ENCODE peak calls at places on chromosomes 4 and X, in four cellular contexts. B is mesendoderm, F is H1, W is H9. G is an unnamed sample.

GRCh38 chr4:15255537-15255936 is 172.3 kb upstream of the C1QTNF7 start:
- DNase-seq in B (peak), F (no peak), W (no peak), G (no peak)

GRCh38 chr4:98359646-98360045 is 98.5 kb downstream of the RAP1GDS1 start:
- DNase-seq in B (no peak), F (no peak), W (no peak), G (no peak)

GRCh38 chr4:88613417-88613875 is 21.2 kb downstream of the HERC3 start:
- DNase-seq in B (no peak), F (no peak), W (no peak), G (no peak)

GRCh38 chrX:132292753-132293152 is 73.5 kb upstream of the RAP2C start:
- DNase-seq in B (peak), F (no peak), W (peak), G (peak)

GRCh38 chr4:30962949-30963348 is 242.8 kb downstream of the PCDH7 start:
- DNase-seq in B (peak), F (no peak), W (no peak), G (peak)

GRCh38 chr4:47746122-47746521 is 91.7 kb downstream of the CORIN start:
- DNase-seq in B (no peak), F (no peak), W (no peak), G (no peak)

GRCh38 chr4:3809028-3809427 is 42.8 kb downstream of the ADRA2C start:
- DNase-seq in B (no peak), F (no peak), W (no peak), G (no peak)

GRCh38 chr4:82044141-82044993 is 329.4 kb downstream of the HNRNPD start:
- DNase-seq in B (peak), F (peak), W (peak), G (peak)

GRCh38 chrX:153299855-153300254 is 21.7 kb downstream of the PNMA6F start:
- DNase-seq in B (no peak), F (no peak), W (no peak), G (no peak)

GRCh38 chr4:4430492-4431195 is 43.7 kb downstream of the NSG1 start:
- DNase-seq in B (peak), F (no peak), W (peak), G (peak)

GRCh38 chrX:22276781-22277180 is 4.1 kb downstream of the CBLL2 start:
- DNase-seq in B (no peak), F (no peak), W (no peak), G (peak)

GRCh38 chr4:30718889-30719252 is 1.3 kb upstream of the PCDH7 start:
- DNase-seq in B (peak), F (no peak), W (no peak), G (peak)

GRCh38 chr4:79917246-79917645 is 155.8 kb downstream of the ANTXR2 start:
- DNase-seq in B (peak), F (peak), W (peak), G (peak)

GRCh38 chr4:165986956-165987698 is 114.1 kb downstream of the TLL1 start:
- DNase-seq in B (no peak), F (no peak), W (no peak), G (no peak)
- H4K5ac ChIP-seq in B (no peak), F (no peak), W (no peak), G (no peak)

DNA sequence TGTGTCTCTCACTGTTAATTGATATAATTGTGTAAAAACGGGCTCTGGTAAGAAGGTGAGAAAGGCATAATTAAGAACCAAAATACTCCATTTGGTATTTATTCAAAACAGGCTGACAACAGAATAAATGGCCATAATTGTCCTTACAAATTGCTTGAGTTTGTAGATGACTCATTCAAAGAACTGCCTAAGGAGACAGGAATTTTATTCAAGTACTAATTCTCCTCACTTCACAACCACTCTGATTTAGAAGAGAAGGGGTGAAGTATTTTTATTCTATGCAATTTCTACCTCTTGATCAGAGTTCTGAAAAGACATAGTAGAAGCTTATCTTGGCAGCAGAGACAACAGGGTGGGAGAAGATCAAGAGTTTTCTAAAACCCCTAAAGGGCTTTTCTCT is 43.1 kb downstream of the ATP11C start:
- DNase-seq in B (peak), F (no peak), W (no peak), G (peak)
- H4K5ac ChIP-seq in B (no peak), F (no peak), W (no peak), G (no peak)

GRCh38 chrX:75582511-75582910 is 59.7 kb upstream of the ZDHHC15 start:
- DNase-seq in B (no peak), F (no peak), W (no peak), G (no peak)
- H4K5ac ChIP-seq in B (no peak), F (no peak), W (no peak), G (no peak)

DNA sequence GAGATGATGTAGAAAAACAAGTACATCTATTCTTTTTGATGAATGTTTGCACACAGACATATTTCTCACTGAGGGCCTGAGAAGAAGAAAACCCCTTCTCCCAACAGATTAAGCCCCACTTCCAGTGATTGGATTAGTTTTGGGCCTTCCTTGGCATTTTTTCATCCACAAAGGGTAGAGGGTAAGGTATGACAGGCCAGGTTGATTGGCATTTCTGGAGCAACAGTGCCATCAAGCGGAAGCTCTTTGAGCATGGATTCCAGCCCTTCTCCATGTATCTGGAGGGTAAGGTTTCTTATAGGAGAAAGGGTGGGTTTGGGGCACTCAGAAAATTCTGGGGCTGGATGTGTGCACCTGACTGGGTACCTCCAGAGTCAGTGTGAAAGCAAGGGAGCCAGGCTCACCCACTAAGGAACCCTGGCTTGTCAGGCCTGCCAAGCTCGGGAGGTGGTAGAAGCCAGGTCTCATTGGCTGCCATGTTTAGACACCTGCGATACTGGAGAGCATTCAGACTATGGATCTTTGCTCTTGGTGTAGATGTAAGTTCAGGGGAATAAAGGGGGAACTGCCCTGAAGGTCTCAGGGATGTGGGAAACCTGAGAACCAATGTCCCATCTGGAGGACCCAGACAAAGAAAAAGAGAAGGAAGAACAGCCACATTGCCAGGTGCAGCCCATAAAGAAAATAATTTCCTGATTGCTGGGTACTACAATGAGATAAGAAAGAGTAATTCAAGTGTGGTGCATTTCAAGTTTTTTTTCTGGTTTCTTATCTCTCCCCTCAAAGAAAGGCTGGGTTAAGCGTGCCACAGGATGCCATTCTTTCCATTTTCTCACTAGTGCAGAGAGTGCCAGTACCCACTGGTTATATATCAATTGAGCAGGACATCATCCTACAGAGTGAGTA is 222.3 kb upstream of the AGTR2 start:
- DNase-seq in B (no peak), F (no peak), W (no peak), G (peak)
- H4K5ac ChIP-seq in B (no peak), F (no peak), W (no peak), G (no peak)

GRCh38 chrX:42746606-42747005 is 31.4 kb downstream of the PPP1R2C start:
- DNase-seq in B (no peak), F (no peak), W (no peak), G (peak)
- H4K5ac ChIP-seq in B (no peak), F (no peak), W (no peak), G (no peak)